ENCODE peak calls at places on chromosomes 11 and 22, in ten cellular contexts. F is colonic mucosa; R is A549; U is activated T-helper 1 cell treated with anti-CD3 and anti-CD28 coated beads, Interleukin-12 subunit alpha, Interleukin-12 subunit beta, Interleukin-2, Interleukin-4 antibody, amounts not matched to agents 30 ng/mL and 10 ng/mL and 1 ng/mL, durations not matched to agents 14 hours and 24 hours and 36 hours; M is body of pancreas; W is iris pigment epithelial cell; Y is neural crest cell; Q is stimulated activated naive B cell treated with anti-CD40 and anti-IgM and Interleukin-4, amounts not matched to agents 10 μg/mL and 1 μg/mL and 100 μg/mL, for 72 hours; S is EH; V is left ventricle myocardium superior. K is an unnamed sample.
A peak's percentile ranks its signal among the peaks of the same experiment; 100 is the strongest.

GRCh38 chr22:30383061-30383460 is 4.2 kb downstream of the RNF215 start:
- DNase-seq in S (no peak), Y (no peak), V (no peak), U (no peak), R (no peak), Q (no peak), F (no peak), M (no peak), W (no peak), K (no peak)

GRCh38 chr11:14904745-14905103 is 12.7 kb upstream of the CYP2R1 start:
- DNase-seq in Y (no peak), F (peak; percentile 91), V (peak; percentile 92), Q (peak; percentile 55), R (peak; percentile 58), S (peak; percentile 63), M (peak; percentile 85), U (peak; percentile 80), W (peak; percentile 38), K (peak; percentile 58)

GRCh38 chr22:37976547-37976946 is 7.8 kb downstream of the SOX10 start:
- DNase-seq in W (no peak), U (no peak), M (no peak), Y (no peak), Q (no peak), S (no peak), V (no peak), R (no peak), F (no peak), K (no peak)

GRCh38 chr11:898160-898517 is 12.5 kb downstream of the CHID1 start:
- DNase-seq in W (peak; percentile 18), F (no peak), Y (no peak), Q (no peak), V (no peak), S (peak; percentile 19), M (no peak), U (no peak), R (peak; percentile 36), K (no peak)

GRCh38 chr11:64969209-64969608 is 2.7 kb downstream of the MAJIN start:
- DNase-seq in M (no peak), U (no peak), F (peak; percentile 45), W (peak; percentile 47), V (no peak), Y (no peak), Q (no peak), S (peak; percentile 55), R (no peak), K (no peak)

GRCh38 chr11:77193915-77194830 is 66.1 kb downstream of the MYO7A start:
- DNase-seq in V (no peak), R (no peak), F (no peak), Y (no peak), S (no peak), U (no peak), M (no peak), Q (no peak), W (no peak), K (no peak)

GRCh38 chr22:35102663-35103062 is 36.7 kb downstream of the ISX start:
- DNase-seq in S (peak; percentile 8), U (no peak), Q (no peak), R (peak; percentile 5), V (no peak), M (no peak), W (peak; percentile 14), Y (no peak), F (peak; percentile 74), K (peak; percentile 2)

GRCh38 chr22:21447694-21448402 is 19.3 kb upstream of the TMEM191C start:
- DNase-seq in S (no peak), Y (no peak), F (no peak), U (no peak), Q (no peak), W (no peak), R (no peak), M (peak; percentile 83), V (peak; percentile 23), K (no peak)

GRCh38 chr11:113877673-113878060 is 2.3 kb upstream of the USP28 start:
- DNase-seq in F (no peak), U (no peak), S (no peak), R (no peak), M (no peak), Y (no peak), V (no peak), W (no peak), Q (no peak), K (no peak)

GRCh38 chr11:84255483-84255882 is 969.3 kb upstream of the CCDC90B start:
- DNase-seq in Y (no peak), U (no peak), R (no peak), V (no peak), W (no peak), Q (no peak), S (no peak), F (no peak), M (no peak), K (no peak)

GRCh38 chr22:40147388-40148176 is 30.1 kb upstream of the TNRC6B start:
- DNase-seq in Q (no peak), U (no peak), S (no peak), R (no peak), Y (no peak), V (no peak), W (no peak), F (no peak), M (no peak), K (no peak)

GRCh38 chr22:31915499-31916065 is 28.8 kb upstream of the YWHAH start:
- DNase-seq in U (no peak), F (peak; percentile 22), M (no peak), R (no peak), Y (no peak), W (no peak), Q (no peak), V (no peak), S (no peak), K (no peak)

GRCh38 chr11:13277719-13278619 is at the start of gene BMAL1:
- DNase-seq in Q (peak; percentile 40), W (peak; percentile 26), M (peak; percentile 48), V (peak; percentile 71), Y (peak; percentile 9), U (peak; percentile 48), S (peak; percentile 32), R (peak; percentile 28), F (peak; percentile 76), K (peak; percentile 19)

GRCh38 chr11:73384871-73385692 is 8.9 kb downstream of the RELT start:
- DNase-seq in F (peak; percentile 50), Y (no peak), R (no peak), V (peak; percentile 76), M (no peak), Q (peak; percentile 91), S (no peak), W (peak; percentile 20), U (no peak), K (peak; percentile 31)

GRCh38 chr22:32413715-32414114 is 1.7 kb upstream of the RTCB start:
- DNase-seq in W (peak; percentile 39), Y (no peak), S (peak; percentile 22), Q (no peak), R (peak; percentile 10), M (no peak), F (no peak), V (no peak), U (no peak), K (peak; percentile 26)

GRCh38 chr11:116257092-116257491 is 515.7 kb downstream of the BUD13 start:
- DNase-seq in Y (no peak), M (no peak), V (no peak), U (no peak), F (no peak), S (no peak), Q (no peak), R (no peak), W (no peak), K (no peak)